ENCODE peak calls at places on chromosomes 3 and 15, in ten cellular contexts. One of them, this sample, is unnamed.

GRCh38 chr3:127749361-127749760 is 73.0 kb downstream of the MGLL start:
- DNase-seq in GOT3: no peak
- DNase-seq in NCI-H446 treated with DMSO at 0.1 percent for 48 hours: no peak
- DNase-seq in WTC11: no peak
- DNase-seq in activated T-helper 1 cell treated with Interleukin-2 at 50 U/mL for 16 hours: no peak
- DNase-seq in GM23248: peak
- DNase-seq in A549: no peak
- DNase-seq in NCI-H510A treated with DMSO at 0.1 percent for 48 hours: no peak
- DNase-seq in dermis blood vessel endothelial cell: no peak
- DNase-seq in uterus: no peak
- DNase-seq in this sample: no peak

GRCh38 chr15:87362531-87362930 is 894.0 kb downstream of the NTRK3 start:
- DNase-seq in activated T-helper 1 cell treated with Interleukin-2 at 50 U/mL for 16 hours: no peak
- DNase-seq in NCI-H510A treated with DMSO at 0.1 percent for 48 hours: no peak
- DNase-seq in WTC11: no peak
- DNase-seq in GM23248: peak
- DNase-seq in dermis blood vessel endothelial cell: no peak
- DNase-seq in GOT3: no peak
- DNase-seq in uterus: no peak
- DNase-seq in NCI-H446 treated with DMSO at 0.1 percent for 48 hours: no peak
- DNase-seq in A549: no peak
- DNase-seq in this sample: no peak

GRCh38 chr15:37134699-37135131 is 34.4 kb upstream of the MEIS2 start:
- DNase-seq in WTC11: no peak
- DNase-seq in A549: peak
- DNase-seq in NCI-H510A treated with DMSO at 0.1 percent for 48 hours: peak
- DNase-seq in uterus: no peak
- DNase-seq in activated T-helper 1 cell treated with Interleukin-2 at 50 U/mL for 16 hours: no peak
- DNase-seq in dermis blood vessel endothelial cell: peak
- DNase-seq in GM23248: peak
- DNase-seq in NCI-H446 treated with DMSO at 0.1 percent for 48 hours: peak
- DNase-seq in GOT3: no peak
- DNase-seq in this sample: peak

GRCh38 chr15:77532067-77532710 is 100.5 kb downstream of the LINGO1 start:
- DNase-seq in NCI-H446 treated with DMSO at 0.1 percent for 48 hours: no peak
- DNase-seq in GOT3: no peak
- DNase-seq in GM23248: no peak
- DNase-seq in NCI-H510A treated with DMSO at 0.1 percent for 48 hours: no peak
- DNase-seq in WTC11: peak
- DNase-seq in A549: no peak
- DNase-seq in dermis blood vessel endothelial cell: no peak
- DNase-seq in activated T-helper 1 cell treated with Interleukin-2 at 50 U/mL for 16 hours: no peak
- DNase-seq in uterus: no peak
- DNase-seq in this sample: no peak

GRCh38 chr3:38627956-38628355 is 21.5 kb downstream of the SCN5A start:
- DNase-seq in uterus: no peak
- DNase-seq in GOT3: no peak
- DNase-seq in GM23248: peak
- DNase-seq in activated T-helper 1 cell treated with Interleukin-2 at 50 U/mL for 16 hours: no peak
- DNase-seq in A549: peak
- DNase-seq in NCI-H446 treated with DMSO at 0.1 percent for 48 hours: no peak
- DNase-seq in NCI-H510A treated with DMSO at 0.1 percent for 48 hours: no peak
- DNase-seq in dermis blood vessel endothelial cell: peak
- DNase-seq in WTC11: peak
- DNase-seq in this sample: no peak

GRCh38 chr15:22930782-22931484 is 49.2 kb downstream of the CYFIP1 start:
- DNase-seq in GM23248: peak
- DNase-seq in dermis blood vessel endothelial cell: no peak
- DNase-seq in NCI-H510A treated with DMSO at 0.1 percent for 48 hours: no peak
- DNase-seq in GOT3: no peak
- DNase-seq in NCI-H446 treated with DMSO at 0.1 percent for 48 hours: peak
- DNase-seq in uterus: no peak
- DNase-seq in A549: no peak
- DNase-seq in activated T-helper 1 cell treated with Interleukin-2 at 50 U/mL for 16 hours: no peak
- DNase-seq in WTC11: no peak
- DNase-seq in this sample: peak

GRCh38 chr3:142210608-142211007 is 14.8 kb downstream of the GK5 start:
- DNase-seq in GOT3: no peak
- DNase-seq in uterus: no peak
- DNase-seq in activated T-helper 1 cell treated with Interleukin-2 at 50 U/mL for 16 hours: no peak
- DNase-seq in NCI-H446 treated with DMSO at 0.1 percent for 48 hours: no peak
- DNase-seq in NCI-H510A treated with DMSO at 0.1 percent for 48 hours: no peak
- DNase-seq in dermis blood vessel endothelial cell: peak
- DNase-seq in GM23248: peak
- DNase-seq in WTC11: no peak
- DNase-seq in A549: no peak
- DNase-seq in this sample: no peak

GRCh38 chr3:98690876-98691275 is 72.3 kb upstream of the ST3GAL6 start:
- DNase-seq in GOT3: no peak
- DNase-seq in WTC11: no peak
- DNase-seq in uterus: no peak
- DNase-seq in GM23248: peak
- DNase-seq in A549: no peak
- DNase-seq in NCI-H510A treated with DMSO at 0.1 percent for 48 hours: no peak
- DNase-seq in dermis blood vessel endothelial cell: no peak
- DNase-seq in activated T-helper 1 cell treated with Interleukin-2 at 50 U/mL for 16 hours: no peak
- DNase-seq in NCI-H446 treated with DMSO at 0.1 percent for 48 hours: no peak
- DNase-seq in this sample: no peak

GRCh38 chr3:45608885-45609284 is 14.3 kb downstream of the LIMD1 start:
- DNase-seq in NCI-H446 treated with DMSO at 0.1 percent for 48 hours: no peak
- DNase-seq in dermis blood vessel endothelial cell: no peak
- DNase-seq in GM23248: peak
- DNase-seq in GOT3: no peak
- DNase-seq in NCI-H510A treated with DMSO at 0.1 percent for 48 hours: no peak
- DNase-seq in uterus: no peak
- DNase-seq in activated T-helper 1 cell treated with Interleukin-2 at 50 U/mL for 16 hours: no peak
- DNase-seq in WTC11: no peak
- DNase-seq in A549: no peak
- DNase-seq in this sample: no peak

GRCh38 chr3:195802261-195802701 is 9.4 kb downstream of the MUC4 start:
- DNase-seq in NCI-H446 treated with DMSO at 0.1 percent for 48 hours: no peak
- DNase-seq in NCI-H510A treated with DMSO at 0.1 percent for 48 hours: no peak
- DNase-seq in GM23248: no peak
- DNase-seq in dermis blood vessel endothelial cell: no peak
- DNase-seq in uterus: no peak
- DNase-seq in A549: no peak
- DNase-seq in activated T-helper 1 cell treated with Interleukin-2 at 50 U/mL for 16 hours: peak
- DNase-seq in GOT3: no peak
- DNase-seq in WTC11: no peak
- DNase-seq in this sample: no peak

GRCh38 chr3:152100491-152101086 is 168.1 kb upstream of the MBNL1 start:
- DNase-seq in activated T-helper 1 cell treated with Interleukin-2 at 50 U/mL for 16 hours: no peak
- DNase-seq in GOT3: no peak
- DNase-seq in GM23248: peak
- DNase-seq in uterus: no peak
- DNase-seq in NCI-H510A treated with DMSO at 0.1 percent for 48 hours: no peak
- DNase-seq in A549: no peak
- DNase-seq in NCI-H446 treated with DMSO at 0.1 percent for 48 hours: no peak
- DNase-seq in WTC11: no peak
- DNase-seq in dermis blood vessel endothelial cell: no peak
- DNase-seq in this sample: no peak

GRCh38 chr3:146640955-146641867 is 36.1 kb upstream of the PLSCR5 start:
- DNase-seq in A549: peak
- DNase-seq in GOT3: no peak
- DNase-seq in uterus: no peak
- DNase-seq in dermis blood vessel endothelial cell: peak
- DNase-seq in NCI-H446 treated with DMSO at 0.1 percent for 48 hours: peak
- DNase-seq in activated T-helper 1 cell treated with Interleukin-2 at 50 U/mL for 16 hours: no peak
- DNase-seq in WTC11: no peak
- DNase-seq in NCI-H510A treated with DMSO at 0.1 percent for 48 hours: peak
- DNase-seq in GM23248: peak
- DNase-seq in this sample: peak

GRCh38 chr15:52558196-52558595 is 10.6 kb downstream of the ARPP19 start:
- DNase-seq in NCI-H446 treated with DMSO at 0.1 percent for 48 hours: no peak
- DNase-seq in GOT3: no peak
- DNase-seq in activated T-helper 1 cell treated with Interleukin-2 at 50 U/mL for 16 hours: no peak
- DNase-seq in uterus: no peak
- DNase-seq in dermis blood vessel endothelial cell: peak
- DNase-seq in WTC11: no peak
- DNase-seq in GM23248: peak
- DNase-seq in A549: peak
- DNase-seq in NCI-H510A treated with DMSO at 0.1 percent for 48 hours: no peak
- DNase-seq in this sample: no peak

GRCh38 chr15:92078270-92078669 is 224.8 kb downstream of the SLCO3A1 start:
- DNase-seq in dermis blood vessel endothelial cell: no peak
- DNase-seq in NCI-H510A treated with DMSO at 0.1 percent for 48 hours: no peak
- DNase-seq in A549: no peak
- DNase-seq in uterus: no peak
- DNase-seq in GOT3: no peak
- DNase-seq in WTC11: no peak
- DNase-seq in GM23248: no peak
- DNase-seq in activated T-helper 1 cell treated with Interleukin-2 at 50 U/mL for 16 hours: no peak
- DNase-seq in NCI-H446 treated with DMSO at 0.1 percent for 48 hours: no peak
- DNase-seq in this sample: no peak

GRCh38 chr15:74529911-74530310 is 11.1 kb upstream of the ARID3B start:
- DNase-seq in GOT3: no peak
- DNase-seq in GM23248: peak
- DNase-seq in activated T-helper 1 cell treated with Interleukin-2 at 50 U/mL for 16 hours: no peak
- DNase-seq in dermis blood vessel endothelial cell: peak
- DNase-seq in A549: no peak
- DNase-seq in NCI-H510A treated with DMSO at 0.1 percent for 48 hours: no peak
- DNase-seq in NCI-H446 treated with DMSO at 0.1 percent for 48 hours: no peak
- DNase-seq in WTC11: no peak
- DNase-seq in uterus: no peak
- DNase-seq in this sample: no peak

GRCh38 chr3:113275876-113276580 is 64.7 kb downstream of the BOC start:
- DNase-seq in uterus: no peak
- DNase-seq in A549: no peak
- DNase-seq in NCI-H510A treated with DMSO at 0.1 percent for 48 hours: peak
- DNase-seq in NCI-H446 treated with DMSO at 0.1 percent for 48 hours: no peak
- DNase-seq in GM23248: peak
- DNase-seq in GOT3: peak
- DNase-seq in activated T-helper 1 cell treated with Interleukin-2 at 50 U/mL for 16 hours: no peak
- DNase-seq in dermis blood vessel endothelial cell: no peak
- DNase-seq in WTC11: no peak
- DNase-seq in this sample: no peak

GRCh38 chr3:150232992-150233451 is 175.1 kb upstream of the TSC22D2 start:
- DNase-seq in activated T-helper 1 cell treated with Interleukin-2 at 50 U/mL for 16 hours: no peak
- DNase-seq in NCI-H446 treated with DMSO at 0.1 percent for 48 hours: peak
- DNase-seq in uterus: no peak
- DNase-seq in GM23248: peak
- DNase-seq in GOT3: no peak
- DNase-seq in NCI-H510A treated with DMSO at 0.1 percent for 48 hours: no peak
- DNase-seq in WTC11: no peak
- DNase-seq in dermis blood vessel endothelial cell: peak
- DNase-seq in A549: no peak
- DNase-seq in this sample: peak

GRCh38 chr3:155411500-155412223 is 118.2 kb upstream of the STRIT1 start:
- DNase-seq in A549: peak
- DNase-seq in uterus: no peak
- DNase-seq in NCI-H510A treated with DMSO at 0.1 percent for 48 hours: no peak
- DNase-seq in WTC11: no peak
- DNase-seq in NCI-H446 treated with DMSO at 0.1 percent for 48 hours: no peak
- DNase-seq in activated T-helper 1 cell treated with Interleukin-2 at 50 U/mL for 16 hours: no peak
- DNase-seq in GOT3: no peak
- DNase-seq in GM23248: no peak
- DNase-seq in dermis blood vessel endothelial cell: no peak
- DNase-seq in this sample: no peak

GRCh38 chr3:40340541-40341170 is 31.1 kb downstream of the EIF1B start:
- DNase-seq in uterus: no peak
- DNase-seq in GOT3: no peak
- DNase-seq in GM23248: no peak
- DNase-seq in WTC11: no peak
- DNase-seq in activated T-helper 1 cell treated with Interleukin-2 at 50 U/mL for 16 hours: no peak
- DNase-seq in dermis blood vessel endothelial cell: no peak
- DNase-seq in A549: no peak
- DNase-seq in NCI-H510A treated with DMSO at 0.1 percent for 48 hours: no peak
- DNase-seq in NCI-H446 treated with DMSO at 0.1 percent for 48 hours: no peak
- DNase-seq in this sample: no peak

GRCh38 chr15:66951976-66952375 is 113.4 kb upstream of the SMAD3 start:
- DNase-seq in A549: peak
- DNase-seq in NCI-H510A treated with DMSO at 0.1 percent for 48 hours: no peak
- DNase-seq in GM23248: no peak
- DNase-seq in GOT3: no peak
- DNase-seq in activated T-helper 1 cell treated with Interleukin-2 at 50 U/mL for 16 hours: no peak
- DNase-seq in NCI-H446 treated with DMSO at 0.1 percent for 48 hours: no peak
- DNase-seq in dermis blood vessel endothelial cell: no peak
- DNase-seq in uterus: no peak
- DNase-seq in WTC11: no peak
- DNase-seq in this sample: no peak

GRCh38 chr15:62847900-62848489 is 194.6 kb upstream of the TPM1 start:
- DNase-seq in uterus: peak
- DNase-seq in NCI-H510A treated with DMSO at 0.1 percent for 48 hours: no peak
- DNase-seq in GM23248: peak
- DNase-seq in dermis blood vessel endothelial cell: peak
- DNase-seq in GOT3: no peak
- DNase-seq in NCI-H446 treated with DMSO at 0.1 percent for 48 hours: no peak
- DNase-seq in WTC11: peak
- DNase-seq in activated T-helper 1 cell treated with Interleukin-2 at 50 U/mL for 16 hours: no peak
- DNase-seq in A549: peak
- DNase-seq in this sample: no peak

GRCh38 chr15:90004671-90005070 is 3.5 kb downstream of the ZNF710 start:
- DNase-seq in GOT3: no peak
- DNase-seq in GM23248: peak
- DNase-seq in NCI-H510A treated with DMSO at 0.1 percent for 48 hours: no peak
- DNase-seq in activated T-helper 1 cell treated with Interleukin-2 at 50 U/mL for 16 hours: no peak
- DNase-seq in WTC11: no peak
- DNase-seq in uterus: no peak
- DNase-seq in dermis blood vessel endothelial cell: peak
- DNase-seq in A549: peak
- DNase-seq in NCI-H446 treated with DMSO at 0.1 percent for 48 hours: no peak
- DNase-seq in this sample: no peak

GRCh38 chr15:68317281-68318007 is 39.9 kb downstream of the FEM1B start:
- DNase-seq in GOT3: no peak
- DNase-seq in NCI-H510A treated with DMSO at 0.1 percent for 48 hours: no peak
- DNase-seq in activated T-helper 1 cell treated with Interleukin-2 at 50 U/mL for 16 hours: no peak
- DNase-seq in NCI-H446 treated with DMSO at 0.1 percent for 48 hours: no peak
- DNase-seq in A549: no peak
- DNase-seq in WTC11: peak
- DNase-seq in dermis blood vessel endothelial cell: no peak
- DNase-seq in uterus: peak
- DNase-seq in GM23248: no peak
- DNase-seq in this sample: no peak

GRCh38 chr3:53813229-53813628 is 33.0 kb downstream of the CHDH start:
- DNase-seq in GM23248: no peak
- DNase-seq in uterus: no peak
- DNase-seq in WTC11: no peak
- DNase-seq in A549: no peak
- DNase-seq in NCI-H446 treated with DMSO at 0.1 percent for 48 hours: no peak
- DNase-seq in NCI-H510A treated with DMSO at 0.1 percent for 48 hours: no peak
- DNase-seq in GOT3: no peak
- DNase-seq in activated T-helper 1 cell treated with Interleukin-2 at 50 U/mL for 16 hours: no peak
- DNase-seq in dermis blood vessel endothelial cell: no peak
- DNase-seq in this sample: no peak

This sample was measured in NCI-H1105 treated with DMSO at 0.1 percent for 48 hours.